ENCODE peak calls at places on chromosomes 13 and 19, in six cellular contexts. N is hepatocyte, R is spleen, F is AG09309, U is ovary, D is tibial nerve. X is an unnamed sample.
A peak's percentile ranks its signal among the peaks of the same experiment; 100 is the strongest.

GRCh38 chr19:16025108-16026101 is 50.9 kb upstream of the TPM4 start:
- DNase-seq in N (peak; percentile 38), R (peak; percentile 61), F (peak; percentile 16), U (no peak), D (no peak), X (peak; percentile 35)

GRCh38 chr19:53808710-53809125 is 15.4 kb downstream of the NLRP12 start:
- DNase-seq in N (peak; percentile 45), R (no peak), F (no peak), U (no peak), D (no peak), X (no peak)

GRCh38 chr13:32594339-32594738 is 8.1 kb downstream of the PDS5B start:
- DNase-seq in N (no peak), R (no peak), F (no peak), U (no peak), D (no peak), X (no peak)

GRCh38 chr13:23160241-23161175 is 20.3 kb upstream of the SGCG start:
- DNase-seq in N (peak; percentile 47), R (no peak), F (no peak), U (no peak), D (no peak), X (no peak)

GRCh38 chr19:39398297-39398864 is 7.2 kb downstream of the MED29 start:
- DNase-seq in N (peak; percentile 82), R (peak; percentile 95), F (no peak), U (peak; percentile 68), D (peak; percentile 72), X (peak; percentile 84)

GRCh38 chr13:21225841-21226581 is 49.6 kb downstream of the MRPL57 start:
- DNase-seq in N (no peak), R (no peak), F (no peak), U (no peak), D (no peak), X (no peak)

GRCh38 chr19:55257461-55258411 is 1.1 kb downstream of the PPP6R1 start:
- DNase-seq in N (peak; percentile 48), R (peak; percentile 83), F (no peak), U (no peak), D (no peak), X (peak; percentile 28)

GRCh38 chr13:74052402-74052928 is 81.7 kb downstream of the KLF12 start:
- DNase-seq in N (no peak), R (no peak), F (no peak), U (no peak), D (no peak), X (no peak)

GRCh38 chr19:33434090-33434885 is 60.8 kb downstream of the CEBPG start:
- DNase-seq in N (no peak), R (peak; percentile 38), F (no peak), U (no peak), D (no peak), X (no peak)

GRCh38 chr19:37977992-37978391 is 71.0 kb downstream of the SIPA1L3 start:
- DNase-seq in N (no peak), R (no peak), F (peak; percentile 39), U (no peak), D (no peak), X (peak; percentile 77)

GRCh38 chr13:41762796-41763195 is 198.1 kb downstream of the VWA8 start:
- DNase-seq in N (peak; percentile 17), R (no peak), F (no peak), U (no peak), D (no peak), X (no peak)

GRCh38 chr13:84570831-84571230 is 688.6 kb upstream of the SLITRK1 start:
- DNase-seq in N (no peak), R (no peak), F (no peak), U (no peak), D (no peak), X (no peak)

GRCh38 chr13:46641274-46642081 is 88.5 kb downstream of the LRCH1 start:
- DNase-seq in N (no peak), R (no peak), F (no peak), U (no peak), D (no peak), X (peak; percentile 41)

GRCh38 chr13:110334841-110335490 is 27.9 kb downstream of the COL4A2 start:
- DNase-seq in N (no peak), R (no peak), F (no peak), U (no peak), D (no peak), X (no peak)

GRCh38 chr13:29924482-29924884 is 74.1 kb upstream of the UBL3 start:
- DNase-seq in N (peak; percentile 36), R (no peak), F (peak; percentile 29), U (no peak), D (no peak), X (no peak)

GRCh38 chr19:55358943-55359908 is 3.8 kb downstream of the GARIN5B start:
- DNase-seq in N (no peak), R (no peak), F (no peak), U (no peak), D (no peak), X (no peak)

GRCh38 chr19:18460313-18460712 is 22.4 kb upstream of the ISYNA1 start:
- DNase-seq in N (peak; percentile 60), R (peak; percentile 74), F (no peak), U (peak; percentile 82), D (peak; percentile 51), X (no peak)
- H3K4me3 ChIP-seq in N (no peak overlapping the region), R (no peak overlapping the region), F (no peak overlapping the region), U (no peak overlapping the region), D (no peak overlapping the region), X (no peak overlapping the region)

GRCh38 chr19:2736550-2737190 is 3.1 kb downstream of the SLC39A3 start:
- DNase-seq in N (no peak), R (no peak), F (no peak), U (no peak), D (no peak), X (no peak)

GRCh38 chr19:2743099-2743498 is 3.3 kb upstream of the SLC39A3 start:
- DNase-seq in N (no peak), R (no peak), F (no peak), U (no peak), D (no peak), X (no peak)

GRCh38 chr19:2740314-2740656 is 468 bp upstream of the SLC39A3 start:
- DNase-seq in N (no peak), R (no peak), F (no peak), U (no peak), D (no peak), X (no peak)

GRCh38 chr19:2744113-2744512 is 4.3 kb upstream of the SLC39A3 start:
- DNase-seq in N (no peak), R (no peak), F (no peak), U (no peak), D (no peak), X (no peak)

DNA sequence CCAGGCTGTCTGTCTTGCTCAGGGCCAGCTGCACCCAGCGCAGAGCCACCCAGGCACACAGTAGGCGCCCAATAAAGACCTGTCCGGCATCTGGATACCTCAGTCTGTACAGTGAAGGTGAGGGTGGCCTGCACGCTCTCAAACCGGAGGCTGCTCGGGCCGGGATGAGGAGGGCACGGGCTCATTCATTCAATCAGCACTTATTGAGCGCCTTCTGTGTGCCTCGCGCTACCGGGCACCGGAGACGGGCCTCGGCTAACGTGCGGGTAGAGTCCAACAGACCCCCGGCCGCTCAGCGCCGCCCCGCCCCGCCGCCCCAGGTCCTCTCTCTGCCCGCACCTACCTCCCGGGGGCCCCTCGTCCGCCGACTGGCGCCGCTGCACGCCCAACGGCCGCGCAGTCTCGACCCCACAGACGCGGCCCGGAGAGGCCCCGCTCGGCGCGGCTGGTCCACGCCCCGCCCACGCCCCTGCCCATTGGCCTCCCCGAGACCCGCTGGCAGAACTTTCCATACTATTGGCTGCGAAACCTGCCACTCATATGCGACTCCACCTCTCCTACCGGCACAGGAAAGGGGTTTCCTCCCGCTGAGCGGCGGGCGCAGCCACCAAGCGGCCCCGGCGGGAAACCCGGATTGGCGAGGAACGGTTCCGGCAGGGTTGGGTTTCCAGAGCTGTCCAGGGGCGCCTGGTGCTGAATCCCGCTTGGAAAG is at the start of gene SLC39A3:
- DNase-seq in N (peak; percentile 98), R (peak; percentile 97), F (peak; percentile 97), U (peak; percentile 100), D (peak; percentile 99), X (peak; percentile 100)
- TF ChIP-seq CTCF in N (no peak), R (peak; percentile 32), F (no peak), U (peak; percentile 73), D (peak; percentile 33), X (no peak)

DNA sequence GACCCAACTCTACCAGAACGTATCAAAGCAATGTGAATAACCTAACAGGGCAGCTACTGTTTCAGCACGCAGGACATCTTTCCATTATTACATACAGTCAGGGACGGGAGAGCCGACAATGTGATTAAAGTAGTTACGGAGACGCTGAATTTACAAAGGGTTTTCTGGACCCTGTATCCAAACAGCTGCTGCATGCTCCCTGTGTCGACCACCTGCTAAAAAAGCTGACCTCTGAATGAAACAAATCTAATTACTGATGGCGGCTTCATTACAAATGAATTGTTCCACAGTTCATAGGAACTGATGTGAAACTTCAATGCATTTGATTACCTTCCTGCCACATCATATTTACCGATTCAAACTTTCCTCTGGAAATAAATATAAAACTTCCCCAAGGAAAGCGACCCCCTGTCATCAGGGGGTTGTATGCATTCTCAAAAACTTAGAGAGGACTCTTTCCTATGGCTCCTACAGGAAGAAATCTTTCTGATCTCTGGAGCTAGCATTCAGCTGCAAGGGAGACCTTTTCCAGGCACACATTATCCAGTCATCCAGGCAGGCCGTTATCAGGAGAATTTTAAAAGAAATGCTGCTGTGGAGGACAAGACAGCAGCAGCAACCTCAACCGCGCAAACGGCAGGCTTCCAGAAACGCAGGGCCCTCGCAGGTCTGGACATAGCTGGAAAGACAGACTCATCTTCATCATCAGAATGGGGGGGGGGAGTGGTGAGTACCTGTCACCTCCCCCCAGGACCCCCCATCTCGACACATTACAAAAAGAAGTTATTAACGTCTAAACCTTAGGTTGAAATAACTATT is 3.1 kb downstream of the EFNB2 start:
- DNase-seq in N (peak; percentile 31), R (peak; percentile 46), F (no peak), U (no peak), D (no peak), X (no peak)
- H3K4me3 ChIP-seq in N (peak overlapping the region; percentile 28), R (peak overlapping the region; percentile 94), F (peak overlapping the region; percentile 81), U (peak overlapping the region; percentile 56), D (peak overlapping the region; percentile 49), X (no peak overlapping the region)

GRCh38 chr19:531753-532571 is at the start of gene CDC34:
- DNase-seq in N (no peak), R (no peak), F (no peak), U (no peak), D (no peak), X (no peak)

GRCh38 chr19:532578-533484 is 1.3 kb downstream of the CDC34 start:
- DNase-seq in N (peak; percentile 83), R (peak; percentile 87), F (peak; percentile 18), U (peak; percentile 83), D (peak; percentile 58), X (peak; percentile 62)

GRCh38 chr19:533485-534058 is 2.0 kb downstream of the CDC34 start:
- DNase-seq in N (no peak), R (no peak), F (no peak), U (no peak), D (no peak), X (no peak)

GRCh38 chr19:530133-531008 is 1.2 kb upstream of the CDC34 start:
- DNase-seq in N (no peak), R (no peak), F (no peak), U (peak; percentile 62), D (no peak), X (no peak)

GRCh38 chr19:531009-531752 is 379 bp upstream of the CDC34 start:
- DNase-seq in N (peak; percentile 94), R (peak; percentile 93), F (no peak), U (peak; percentile 86), D (peak; percentile 52), X (peak; percentile 93)
- TF ChIP-seq CTCF in N (no peak), R (peak; percentile 8), F (no peak), U (peak; percentile 46), D (no peak), X (peak; percentile 3)